ENCODE peak calls at places on chromosome 1, in ten cellular contexts. One of them, this sample, is unnamed.

GRCh38 chr1:167715653-167716302 is 6.0 kb upstream of the MPZL1 start:
- DNase-seq in T-helper 1 cell: no peak
- DNase-seq in EL: no peak
- DNase-seq in globus pallidus: no peak
- DNase-seq in A172: no peak
- DNase-seq in amniotic stem cell: no peak
- DNase-seq in T-helper 17 cell: no peak
- DNase-seq in AG04450: no peak
- DNase-seq in adipocyte: peak
- DNase-seq in MCF 10A: no peak
- DNase-seq in this sample: no peak

GRCh38 chr1:226063362-226064167 is 1.0 kb downstream of the H3-3A start:
- DNase-seq in T-helper 1 cell: peak
- DNase-seq in EL: peak
- DNase-seq in globus pallidus: peak
- DNase-seq in A172: peak
- DNase-seq in amniotic stem cell: peak
- DNase-seq in T-helper 17 cell: peak
- DNase-seq in AG04450: no peak
- DNase-seq in adipocyte: peak
- DNase-seq in MCF 10A: peak
- DNase-seq in this sample: no peak

GRCh38 chr1:79281442-79281841 is 274.9 kb upstream of the ADGRL4 start:
- DNase-seq in T-helper 1 cell: no peak
- DNase-seq in EL: no peak
- DNase-seq in globus pallidus: no peak
- DNase-seq in A172: no peak
- DNase-seq in amniotic stem cell: no peak
- DNase-seq in T-helper 17 cell: no peak
- DNase-seq in AG04450: no peak
- DNase-seq in adipocyte: no peak
- DNase-seq in MCF 10A: no peak
- DNase-seq in this sample: no peak

GRCh38 chr1:242245255-242245654 is 246.4 kb upstream of the MAP1LC3C start:
- DNase-seq in T-helper 1 cell: no peak
- DNase-seq in EL: no peak
- DNase-seq in globus pallidus: peak
- DNase-seq in A172: no peak
- DNase-seq in amniotic stem cell: no peak
- DNase-seq in T-helper 17 cell: no peak
- DNase-seq in AG04450: no peak
- DNase-seq in adipocyte: no peak
- DNase-seq in MCF 10A: no peak
- DNase-seq in this sample: no peak

GRCh38 chr1:209601809-209602657 is 18.5 kb downstream of the CAMK1G start:
- DNase-seq in T-helper 1 cell: no peak
- DNase-seq in EL: peak
- DNase-seq in globus pallidus: peak
- DNase-seq in A172: peak
- DNase-seq in amniotic stem cell: no peak
- DNase-seq in T-helper 17 cell: peak
- DNase-seq in AG04450: no peak
- DNase-seq in adipocyte: peak
- DNase-seq in MCF 10A: peak
- DNase-seq in this sample: peak

GRCh38 chr1:68331117-68331865 is 99.0 kb upstream of the WLS start:
- DNase-seq in T-helper 1 cell: no peak
- DNase-seq in EL: peak
- DNase-seq in globus pallidus: no peak
- DNase-seq in A172: peak
- DNase-seq in amniotic stem cell: peak
- DNase-seq in T-helper 17 cell: no peak
- DNase-seq in AG04450: peak
- DNase-seq in adipocyte: peak
- DNase-seq in MCF 10A: peak
- DNase-seq in this sample: peak

GRCh38 chr1:90973897-90974798 is 47.7 kb downstream of the ZNF644 start:
- DNase-seq in T-helper 1 cell: no peak
- DNase-seq in EL: peak
- DNase-seq in globus pallidus: no peak
- DNase-seq in A172: peak
- DNase-seq in amniotic stem cell: no peak
- DNase-seq in T-helper 17 cell: no peak
- DNase-seq in AG04450: no peak
- DNase-seq in adipocyte: peak
- DNase-seq in MCF 10A: peak
- DNase-seq in this sample: peak

GRCh38 chr1:54254055-54254454 is 54.1 kb downstream of the MRPL37 start:
- DNase-seq in T-helper 1 cell: no peak
- DNase-seq in EL: peak
- DNase-seq in globus pallidus: no peak
- DNase-seq in A172: peak
- DNase-seq in amniotic stem cell: no peak
- DNase-seq in T-helper 17 cell: no peak
- DNase-seq in AG04450: no peak
- DNase-seq in adipocyte: no peak
- DNase-seq in MCF 10A: peak
- DNase-seq in this sample: no peak

GRCh38 chr1:29803486-29803885 is 567.2 kb downstream of the PTPRU start:
- DNase-seq in T-helper 1 cell: no peak
- DNase-seq in EL: no peak
- DNase-seq in globus pallidus: no peak
- DNase-seq in A172: no peak
- DNase-seq in amniotic stem cell: no peak
- DNase-seq in T-helper 17 cell: no peak
- DNase-seq in AG04450: no peak
- DNase-seq in adipocyte: no peak
- DNase-seq in MCF 10A: no peak
- DNase-seq in this sample: no peak